ENCODE peak calls at places on chromosomes 5 and 9, in ten cellular contexts. J is fibroblast of lung, H is Karpas-422, T is GM12878, U is neural progenitor cell, N is endodermal cell, D is mammary epithelial cell, M is HCT116, K is colonic mucosa, F is MM.1S. A is an unnamed sample.

GRCh38 chr9:2053883-2054845 is 39.0 kb downstream of the SMARCA2 start:
- DNase-seq in U (no peak), K (peak), H (peak), N (no peak), J (peak), D (peak), M (no peak), F (peak), T (peak), A (no peak)

GRCh38 chr5:168315991-168316578 is 24.6 kb downstream of the WWC1 start:
- DNase-seq in K (peak), N (no peak), J (no peak), U (no peak), H (no peak), T (no peak), F (no peak), D (no peak), M (no peak), A (no peak)

GRCh38 chr9:444528-444927 is 229.9 kb downstream of the DOCK8 start:
- DNase-seq in K (no peak), J (no peak), U (peak), N (peak), F (no peak), M (no peak), T (no peak), D (peak), H (no peak), A (no peak)

GRCh38 chr5:151244210-151244609 is 8.8 kb upstream of the GM2A start:
- DNase-seq in T (no peak), J (no peak), U (no peak), D (no peak), M (no peak), N (no peak), H (no peak), K (no peak), F (no peak), A (no peak)

GRCh38 chr5:142977363-142978051 is 207.3 kb downstream of the ARHGAP26 start:
- DNase-seq in D (peak), T (peak), F (no peak), K (no peak), J (peak), N (peak), M (no peak), U (no peak), H (no peak), A (no peak)

GRCh38 chr5:10789021-10789420 is 28.0 kb upstream of the DAP start:
- DNase-seq in M (no peak), N (no peak), F (no peak), D (no peak), H (no peak), U (no peak), T (no peak), K (no peak), J (peak), A (no peak)

GRCh38 chr9:135341612-135342169 is 137.9 kb upstream of the PPP1R26 start:
- DNase-seq in U (no peak), N (peak), T (no peak), M (no peak), F (no peak), J (no peak), K (no peak), D (no peak), H (no peak), A (no peak)

GRCh38 chr5:1497271-1497777 is 26.4 kb downstream of the LPCAT1 start:
- DNase-seq in M (no peak), D (no peak), K (no peak), H (no peak), T (peak), U (no peak), J (no peak), N (no peak), F (peak), A (no peak)

GRCh38 chr9:135960328-135961276 is 571 bp downstream of the UBAC1 start:
- DNase-seq in T (no peak), N (peak), U (peak), M (no peak), D (peak), H (peak), J (no peak), F (peak), K (no peak), A (no peak)

GRCh38 chr9:137000177-137000930 is 4.0 kb upstream of the CLIC3 start:
- DNase-seq in T (peak), D (peak), F (peak), K (no peak), M (no peak), U (no peak), J (peak), N (no peak), H (no peak), A (no peak)

GRCh38 chr5:126599499-126599898 is 1.2 kb upstream of the PHAX start:
- DNase-seq in T (no peak), D (no peak), H (no peak), F (no peak), N (no peak), K (no peak), M (no peak), J (no peak), U (no peak), A (no peak)

GRCh38 chr5:156310115-156310514 is 16.8 kb upstream of the SGCD start:
- DNase-seq in N (no peak), K (no peak), D (no peak), T (no peak), H (no peak), F (no peak), J (no peak), M (no peak), U (no peak), A (no peak)

GRCh38 chr5:170254056-170254455 is 21.3 kb downstream of the C5orf58 start:
- DNase-seq in D (peak), T (peak), M (no peak), J (no peak), N (peak), K (no peak), H (peak), U (no peak), F (peak), A (no peak)

GRCh38 chr5:95617057-95617456 is 2.8 kb upstream of the GPR150 start:
- DNase-seq in K (no peak), N (no peak), F (no peak), T (peak), H (no peak), J (no peak), M (no peak), U (no peak), D (peak), A (no peak)

GRCh38 chr5:14110680-14111079 is 32.5 kb upstream of the TRIO start:
- DNase-seq in N (no peak), J (peak), M (no peak), U (no peak), H (no peak), D (peak), F (no peak), K (no peak), T (no peak), A (no peak)

GRCh38 chr5:112847306-112847705 is 13.8 kb upstream of the SRP19 start:
- DNase-seq in H (no peak), T (no peak), U (no peak), J (no peak), K (no peak), N (no peak), D (no peak), F (no peak), M (no peak), A (no peak)

GRCh38 chr9:108866001-108866420 is 3.9 kb downstream of the ACTL7A start:
- DNase-seq in D (no peak), M (no peak), T (no peak), K (no peak), H (no peak), U (no peak), N (no peak), F (no peak), J (no peak), A (no peak)

GRCh38 chr9:118418887-118419620 is 714.9 kb downstream of the TLR4 start:
- DNase-seq in J (no peak), M (no peak), U (no peak), T (no peak), H (no peak), K (peak), D (peak), N (no peak), F (no peak), A (no peak)

GRCh38 chr9:127059648-127060365 is 62.6 kb downstream of the ANGPTL2 start:
- DNase-seq in F (peak), U (no peak), D (no peak), H (peak), T (peak), K (no peak), J (peak), M (no peak), N (no peak), A (no peak)

GRCh38 chr9:86321373-86321772 is 32.8 kb downstream of the TUT7 start:
- DNase-seq in U (no peak), T (no peak), K (no peak), J (peak), M (no peak), H (no peak), F (no peak), N (no peak), D (peak), A (no peak)

GRCh38 chr5:111271885-111272284 is 47.7 kb downstream of the CAMK4 start:
- DNase-seq in F (no peak), K (no peak), H (no peak), N (no peak), M (no peak), D (peak), J (no peak), T (no peak), U (no peak), A (no peak)

GRCh38 chr5:78649816-78650561 is 1.4 kb upstream of the LHFPL2 start:
- DNase-seq in D (peak), T (no peak), M (no peak), N (peak), H (no peak), U (peak), F (no peak), K (no peak), J (peak), A (no peak)

GRCh38 chr5:103059525-103059924 is 60.4 kb downstream of the GIN1 start:
- DNase-seq in H (no peak), U (no peak), K (no peak), N (no peak), J (no peak), F (no peak), T (no peak), M (no peak), D (no peak), A (no peak)

GRCh38 chr5:140246378-140247122 is 56.4 kb downstream of the PFDN1 start:
- DNase-seq in U (no peak), F (no peak), D (peak), J (peak), H (no peak), M (no peak), K (no peak), N (no peak), T (no peak), A (no peak)

GRCh38 chr9:127796899-127797370 is 5.7 kb upstream of the FPGS start:
- DNase-seq in M (no peak), D (no peak), U (peak), K (no peak), N (no peak), F (peak), J (no peak), H (no peak), T (no peak), A (no peak)

GRCh38 chr9:129218918-129219317 is 40.9 kb upstream of the IER5L start:
- DNase-seq in J (no peak), K (no peak), U (no peak), T (no peak), M (no peak), F (no peak), D (no peak), H (no peak), N (no peak), A (no peak)

GRCh38 chr9:136543830-136544548 is 1.9 kb downstream of the NOTCH1 start:
- DNase-seq in T (no peak), H (no peak), J (no peak), N (no peak), M (no peak), K (peak), F (no peak), D (peak), U (no peak), A (no peak)

GRCh38 chr5:170773031-170773985 is 10.2 kb upstream of the GABRP start:
- DNase-seq in H (no peak), D (no peak), T (no peak), N (peak), U (no peak), J (no peak), M (no peak), K (peak), F (no peak), A (no peak)

GRCh38 chr5:180526265-180526664 is 32.1 kb downstream of the CNOT6 start:
- DNase-seq in D (no peak), K (no peak), H (no peak), M (no peak), N (no peak), T (no peak), U (no peak), F (no peak), J (no peak), A (no peak)

GRCh38 chr5:163790497-163790896 is 285.1 kb downstream of the MAT2B start:
- DNase-seq in K (no peak), U (no peak), J (peak), N (no peak), M (no peak), F (no peak), T (no peak), H (no peak), D (no peak), A (no peak)

GRCh38 chr9:136193127-136193890 is 11.6 kb downstream of the LHX3 start:
- DNase-seq in M (no peak), H (no peak), F (no peak), U (no peak), J (no peak), N (no peak), D (no peak), T (no peak), K (no peak), A (no peak)

GRCh38 chr5:1478333-1478732 is 33.1 kb upstream of the SLC6A3 start:
- DNase-seq in K (no peak), F (no peak), T (no peak), H (no peak), J (no peak), U (no peak), M (no peak), D (no peak), N (no peak), A (no peak)

GRCh38 chr9:125442471-125442870 is 180.8 kb downstream of the GAPVD1 start:
- DNase-seq in K (no peak), M (no peak), T (no peak), U (no peak), J (no peak), D (no peak), H (no peak), F (no peak), N (no peak), A (no peak)

GRCh38 chr5:115295775-115296129 is 702 bp downstream of the CCDC112 start:
- DNase-seq in D (no peak), K (peak), U (peak), J (no peak), T (no peak), M (no peak), H (no peak), N (no peak), F (no peak), A (no peak)

GRCh38 chr5:177470759-177471536 is 2.5 kb downstream of the DBN1 start:
- DNase-seq in F (no peak), M (no peak), U (no peak), K (no peak), T (no peak), D (no peak), N (peak), J (no peak), H (no peak), A (no peak)

GRCh38 chr5:177467436-177467835 is 6.0 kb downstream of the DBN1 start:
- DNase-seq in T (no peak), F (no peak), J (no peak), U (no peak), M (no peak), K (no peak), H (no peak), N (no peak), D (no peak), A (no peak)

GRCh38 chr5:177469750-177470525 is 3.5 kb downstream of the DBN1 start:
- DNase-seq in F (no peak), U (no peak), H (no peak), J (no peak), K (no peak), T (no peak), N (no peak), M (no peak), D (no peak), A (no peak)

GRCh38 chr5:177468329-177469058 is 4.9 kb downstream of the DBN1 start:
- DNase-seq in T (no peak), M (no peak), U (no peak), H (no peak), F (no peak), J (no peak), D (no peak), K (no peak), N (peak), A (no peak)

DNA sequence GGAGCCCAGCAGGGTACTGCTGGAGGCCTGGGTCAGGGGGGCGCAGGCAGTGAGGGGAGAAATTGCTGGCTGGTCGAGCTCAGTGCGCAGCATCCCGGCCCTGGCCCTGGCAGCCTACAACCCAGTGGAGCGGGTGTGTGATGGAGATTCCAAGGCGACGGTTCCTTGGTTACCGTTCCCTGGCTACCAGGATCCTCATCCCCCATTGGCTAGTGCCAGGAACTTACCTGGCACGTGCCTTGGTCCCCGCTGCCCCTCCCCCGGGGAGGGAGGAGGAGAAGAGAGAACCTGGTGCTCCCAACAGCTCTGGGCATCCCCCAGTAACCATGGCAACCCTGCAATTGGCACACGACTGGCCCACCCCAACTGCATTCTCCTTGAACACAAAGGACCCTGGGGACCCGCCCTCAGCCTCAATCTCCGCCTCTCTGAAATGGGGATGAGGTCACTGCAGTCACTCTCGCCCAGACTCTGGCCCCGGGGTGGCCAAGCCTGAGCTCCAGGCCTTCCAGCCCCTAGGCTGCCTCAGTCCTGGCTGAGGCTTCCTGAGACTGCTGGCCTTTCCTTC is 4.3 kb downstream of the DBN1 start:
- DNase-seq in F (no peak), U (peak), K (no peak), H (no peak), M (no peak), J (no peak), N (peak), D (no peak), T (no peak), A (no peak)
- H3K9ac ChIP-seq in F (no peak), U (no peak), K (no peak), H (no peak), M (no peak), J (no peak), N (peak), D (no peak), T (no peak), A (no peak)

GRCh38 chr5:324736-325612 is 3.5 kb downstream of the AHRR start:
- DNase-seq in M (no peak), N (peak), T (no peak), K (no peak), F (no peak), J (no peak), H (no peak), D (no peak), U (no peak), A (no peak)
- H3K9ac ChIP-seq in M (no peak), N (no peak), T (peak), K (no peak), F (no peak), J (no peak), H (no peak), D (no peak), U (no peak), A (no peak)

GRCh38 chr9:124398191-124398590 is 17.1 kb downstream of the PSMB7 start:
- DNase-seq in F (no peak), D (no peak), J (no peak), H (no peak), N (no peak), K (no peak), M (no peak), T (no peak), U (peak), A (no peak)

GRCh38 chr9:124403246-124403645 is 12.0 kb downstream of the PSMB7 start:
- DNase-seq in D (no peak), J (no peak), U (no peak), H (no peak), T (no peak), N (no peak), F (no peak), M (no peak), K (no peak), A (no peak)

GRCh38 chr9:124395826-124396225 is 19.4 kb downstream of the PSMB7 start:
- DNase-seq in K (no peak), T (no peak), F (no peak), H (no peak), M (no peak), J (no peak), U (no peak), D (no peak), N (no peak), A (no peak)

GRCh38 chr9:124399323-124399962 is 15.8 kb downstream of the PSMB7 start:
- DNase-seq in T (no peak), D (peak), F (no peak), U (peak), M (no peak), K (no peak), J (peak), N (peak), H (no peak), A (no peak)

DNA sequence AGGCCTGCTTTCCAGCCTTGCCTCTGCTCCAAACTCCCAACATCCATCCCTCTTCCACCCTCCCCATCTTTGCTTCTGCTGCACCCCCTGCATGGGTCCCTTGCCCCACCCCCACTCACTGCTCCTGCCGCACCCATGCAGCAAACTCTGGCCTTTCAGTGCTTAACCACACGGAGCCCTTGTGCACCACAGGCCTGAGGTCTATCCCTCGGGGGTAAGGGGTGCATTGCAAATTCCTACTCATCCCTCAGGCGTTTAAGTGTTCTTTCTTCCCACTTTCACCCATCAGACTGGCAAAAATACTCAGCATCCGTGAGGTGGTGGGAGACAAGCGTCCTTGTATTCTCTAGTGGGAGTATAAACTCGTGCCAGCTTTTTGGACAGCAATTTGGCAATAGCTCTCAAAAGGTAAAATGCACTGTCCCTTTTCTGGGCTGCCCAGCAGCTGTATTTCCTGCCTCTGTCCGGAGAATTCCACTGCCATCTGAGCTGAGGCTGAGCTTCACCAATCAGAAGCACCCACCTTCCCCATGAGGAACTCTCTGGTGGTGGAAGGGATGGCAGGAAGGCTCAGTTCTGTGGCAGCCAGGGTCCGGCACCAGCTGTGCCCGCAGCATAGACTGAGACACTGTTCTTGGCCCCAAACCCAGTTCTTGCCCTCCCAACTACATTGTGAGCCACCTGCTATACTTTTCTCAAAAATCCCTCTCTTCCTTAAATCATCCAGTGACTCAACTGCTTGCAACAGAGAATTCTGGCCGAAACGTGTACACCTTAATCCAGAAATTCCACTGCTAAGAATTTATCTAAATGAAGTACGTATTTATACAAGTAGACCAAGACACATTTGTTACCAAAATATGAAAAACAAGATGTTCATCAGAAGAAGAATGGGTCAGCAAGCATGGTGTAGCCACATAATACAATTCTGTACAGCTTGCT is 15.0 kb downstream of the PSMB7 start:
- DNase-seq in J (no peak), N (no peak), H (no peak), U (peak), F (no peak), D (no peak), M (no peak), T (no peak), K (no peak), A (no peak)
- H3K9ac ChIP-seq in J (no peak), N (no peak), H (no peak), U (no peak), F (no peak), D (no peak), M (no peak), T (no peak), K (no peak), A (peak)

GRCh38 chr9:18438300-18438925 is 35.5 kb upstream of the ADAMTSL1 start:
- DNase-seq in J (peak), T (no peak), U (peak), M (no peak), H (no peak), N (peak), K (peak), F (no peak), D (no peak), A (no peak)
- H3K9ac ChIP-seq in J (peak), T (no peak), U (no peak), M (no peak), H (no peak), N (peak), K (no peak), F (no peak), D (no peak), A (no peak)